ENCODE peak calls at places on chromosomes 16 and 17, in seven cellular contexts. J is nucleus accumbens; T is GM04504; B is effector memory CD4-positive, alpha-beta T cell; N is cardiac muscle cell; K is mesenchymal stem cell; Y is lower leg skin. M is an unnamed sample.

GRCh38 chr17:40559016-40559853 is 6.0 kb downstream of the CCR7 start:
- DNase-seq in T (no peak), Y (no peak), J (no peak), K (no peak), N (no peak), B (no peak), M (peak)

GRCh38 chr16:72635694-72636093 is 412.2 kb downstream of the ZFHX3 start:
- DNase-seq in Y (no peak), J (no peak), K (no peak), B (no peak), T (no peak), N (no peak), M (no peak)

GRCh38 chr16:815861-816260 is 15.3 kb upstream of the GNG13 start:
- DNase-seq in T (no peak), Y (no peak), B (no peak), J (no peak), N (no peak), K (no peak), M (no peak)

GRCh38 chr16:35195864-35196216 is 1736.4 kb downstream of the TP53TG3F start:
- DNase-seq in J (no peak), T (no peak), N (no peak), Y (no peak), B (no peak), K (no peak), M (no peak)

GRCh38 chr17:80427366-80428282 is 12.7 kb downstream of the ENDOV start:
- DNase-seq in N (no peak), J (no peak), T (no peak), K (no peak), Y (no peak), B (no peak), M (no peak)

GRCh38 chr17:77923776-77924513 is 34.6 kb upstream of the TNRC6C start:
- DNase-seq in K (no peak), Y (no peak), B (no peak), N (no peak), J (no peak), T (no peak), M (no peak)

GRCh38 chr17:2094891-2095535 is 40.1 kb downstream of the HIC1 start:
- DNase-seq in T (no peak), J (no peak), N (peak), K (peak), Y (peak), B (no peak), M (peak)

GRCh38 chr17:36608794-36609497 is 7.6 kb downstream of the MRM1 start:
- DNase-seq in T (peak), N (peak), K (peak), J (peak), B (no peak), Y (no peak), M (peak)

GRCh38 chr16:1470543-1471251 is 4.1 kb downstream of the CLCN7 start:
- DNase-seq in Y (no peak), N (no peak), B (no peak), K (peak), J (no peak), T (no peak), M (peak)

GRCh38 chr16:81498351-81498750 is 53.7 kb downstream of the CMIP start:
- DNase-seq in Y (no peak), B (no peak), K (no peak), N (no peak), T (no peak), J (no peak), M (no peak)

GRCh38 chr16:30585022-30585399 is 486 bp downstream of the ZNF785 start:
- DNase-seq in B (no peak), N (no peak), J (no peak), K (no peak), Y (no peak), T (no peak), M (no peak)

GRCh38 chr17:55587608-55588139 is 76.4 kb upstream of the SMIM36 start:
- DNase-seq in J (no peak), K (peak), N (no peak), B (no peak), T (peak), Y (peak), M (peak)

GRCh38 chr17:41534899-41535546 is 6.9 kb upstream of the KRT19 start:
- DNase-seq in Y (no peak), J (no peak), B (no peak), K (no peak), N (no peak), T (no peak), M (no peak)

GRCh38 chr17:7781467-7781866 is 52.5 kb upstream of the KDM6B start:
- DNase-seq in K (peak), B (no peak), N (peak), J (no peak), T (no peak), Y (no peak), M (peak)

GRCh38 chr17:76121932-76122383 is 18.4 kb upstream of the EXOC7 start:
- DNase-seq in K (no peak), J (no peak), N (no peak), T (no peak), Y (no peak), B (no peak), M (peak)

GRCh38 chr16:70250748-70251650 is 741 bp downstream of the EXOSC6 start:
- DNase-seq in T (no peak), K (peak), J (no peak), B (no peak), N (peak), Y (no peak), M (peak)